ENCODE peak calls at places on chromosomes 13 and 19, in eight cellular contexts. One of them, this sample, is unnamed.
A peak's percentile ranks its signal among the peaks of the same experiment; 100 is the strongest.

GRCh38 chr19:20431826-20432225 is 133.8 kb downstream of the ZNF737 start:
- DNase-seq in CD4-positive, CD25-positive, alpha-beta regulatory T cell: no peak
- DNase-seq in AG09309: no peak
- DNase-seq in left ventricle myocardium inferior: no peak
- DNase-seq in fibroblast of lung: no peak
- DNase-seq in bronchial epithelial cell: no peak
- DNase-seq in AG04450: no peak
- DNase-seq in DND-41: no peak
- DNase-seq in this sample: no peak

GRCh38 chr13:32783067-32783466 is 196.8 kb downstream of the PDS5B start:
- DNase-seq in fibroblast of lung: peak; percentile 12
- DNase-seq in AG04450: no peak
- DNase-seq in CD4-positive, CD25-positive, alpha-beta regulatory T cell: no peak
- DNase-seq in left ventricle myocardium inferior: no peak
- DNase-seq in AG09309: peak; percentile 3
- DNase-seq in bronchial epithelial cell: peak; percentile 23
- DNase-seq in DND-41: peak; percentile 63
- DNase-seq in this sample: no peak

GRCh38 chr19:40560092-40560507 is 16.6 kb upstream of the SHKBP1 start:
- DNase-seq in CD4-positive, CD25-positive, alpha-beta regulatory T cell: no peak
- DNase-seq in AG09309: no peak
- DNase-seq in fibroblast of lung: no peak
- DNase-seq in bronchial epithelial cell: no peak
- DNase-seq in AG04450: no peak
- DNase-seq in left ventricle myocardium inferior: no peak
- DNase-seq in DND-41: no peak
- DNase-seq in this sample: no peak

GRCh38 chr13:39982745-39983144 is 327.3 kb downstream of the COG6 start:
- DNase-seq in AG09309: no peak
- DNase-seq in bronchial epithelial cell: no peak
- DNase-seq in fibroblast of lung: no peak
- DNase-seq in left ventricle myocardium inferior: no peak
- DNase-seq in CD4-positive, CD25-positive, alpha-beta regulatory T cell: no peak
- DNase-seq in DND-41: no peak
- DNase-seq in AG04450: no peak
- DNase-seq in this sample: no peak

GRCh38 chr13:78298657-78299056 is 304.7 kb downstream of the POU4F1 start:
- DNase-seq in DND-41: no peak
- DNase-seq in left ventricle myocardium inferior: no peak
- DNase-seq in fibroblast of lung: peak; percentile 19
- DNase-seq in AG09309: no peak
- DNase-seq in bronchial epithelial cell: peak; percentile 36
- DNase-seq in CD4-positive, CD25-positive, alpha-beta regulatory T cell: no peak
- DNase-seq in AG04450: no peak
- DNase-seq in this sample: no peak

GRCh38 chr13:30797847-30798246 is 62.5 kb downstream of the ALOX5AP start:
- DNase-seq in left ventricle myocardium inferior: no peak
- DNase-seq in AG04450: no peak
- DNase-seq in fibroblast of lung: no peak
- DNase-seq in DND-41: no peak
- DNase-seq in CD4-positive, CD25-positive, alpha-beta regulatory T cell: no peak
- DNase-seq in AG09309: no peak
- DNase-seq in bronchial epithelial cell: no peak
- DNase-seq in this sample: no peak

GRCh38 chr19:2720777-2721569 is at the start of gene DIRAS1:
- DNase-seq in bronchial epithelial cell: no peak
- DNase-seq in left ventricle myocardium inferior: no peak
- DNase-seq in DND-41: no peak
- DNase-seq in AG04450: no peak
- DNase-seq in CD4-positive, CD25-positive, alpha-beta regulatory T cell: no peak
- DNase-seq in AG09309: no peak
- DNase-seq in fibroblast of lung: no peak
- DNase-seq in this sample: no peak

GRCh38 chr19:31271569-31271911 is 77.7 kb downstream of the TSHZ3 start:
- DNase-seq in bronchial epithelial cell: no peak
- DNase-seq in AG09309: no peak
- DNase-seq in CD4-positive, CD25-positive, alpha-beta regulatory T cell: no peak
- DNase-seq in fibroblast of lung: no peak
- DNase-seq in DND-41: no peak
- DNase-seq in AG04450: no peak
- DNase-seq in left ventricle myocardium inferior: no peak
- DNase-seq in this sample: no peak

GRCh38 chr13:25659091-25659502 is 287.3 kb downstream of the ATP8A2 start:
- DNase-seq in DND-41: no peak
- DNase-seq in left ventricle myocardium inferior: no peak
- DNase-seq in fibroblast of lung: peak; percentile 1
- DNase-seq in AG09309: no peak
- DNase-seq in AG04450: no peak
- DNase-seq in bronchial epithelial cell: peak; percentile 21
- DNase-seq in CD4-positive, CD25-positive, alpha-beta regulatory T cell: no peak
- DNase-seq in this sample: no peak

GRCh38 chr19:32661318-32661717 is 13.7 kb downstream of the ANKRD27 start:
- DNase-seq in bronchial epithelial cell: no peak
- DNase-seq in CD4-positive, CD25-positive, alpha-beta regulatory T cell: no peak
- DNase-seq in left ventricle myocardium inferior: no peak
- DNase-seq in fibroblast of lung: no peak
- DNase-seq in AG09309: no peak
- DNase-seq in AG04450: no peak
- DNase-seq in DND-41: no peak
- DNase-seq in this sample: no peak

GRCh38 chr19:18659281-18660050 is 22.6 kb downstream of the KLHL26 start:
- DNase-seq in DND-41: no peak
- DNase-seq in CD4-positive, CD25-positive, alpha-beta regulatory T cell: no peak
- DNase-seq in AG04450: no peak
- DNase-seq in AG09309: no peak
- DNase-seq in left ventricle myocardium inferior: peak; percentile 61
- DNase-seq in bronchial epithelial cell: no peak
- DNase-seq in fibroblast of lung: no peak
- DNase-seq in this sample: peak; percentile 79

GRCh38 chr19:35557539-35558399 is 5.7 kb downstream of the ATP4A start:
- DNase-seq in fibroblast of lung: peak; percentile 48
- DNase-seq in AG09309: no peak
- DNase-seq in bronchial epithelial cell: peak; percentile 34
- DNase-seq in left ventricle myocardium inferior: peak; percentile 51
- DNase-seq in CD4-positive, CD25-positive, alpha-beta regulatory T cell: peak; percentile 24
- DNase-seq in DND-41: no peak
- DNase-seq in AG04450: no peak
- DNase-seq in this sample: peak; percentile 71

GRCh38 chr13:113848431-113849260 is 15.2 kb downstream of the GAS6 start:
- DNase-seq in AG04450: no peak
- DNase-seq in AG09309: no peak
- DNase-seq in DND-41: peak; percentile 1
- DNase-seq in bronchial epithelial cell: no peak
- DNase-seq in left ventricle myocardium inferior: no peak
- DNase-seq in fibroblast of lung: no peak
- DNase-seq in CD4-positive, CD25-positive, alpha-beta regulatory T cell: no peak
- DNase-seq in this sample: no peak

GRCh38 chr19:39342647-39343305 is 555 bp downstream of the SAMD4B start:
- DNase-seq in AG09309: no peak
- DNase-seq in bronchial epithelial cell: no peak
- DNase-seq in fibroblast of lung: no peak
- DNase-seq in AG04450: no peak
- DNase-seq in DND-41: no peak
- DNase-seq in CD4-positive, CD25-positive, alpha-beta regulatory T cell: no peak
- DNase-seq in left ventricle myocardium inferior: no peak
- DNase-seq in this sample: peak; percentile 80

GRCh38 chr13:109272595-109273325 is 513.6 kb downstream of the IRS2 start:
- DNase-seq in fibroblast of lung: peak; percentile 61
- DNase-seq in AG04450: no peak
- DNase-seq in left ventricle myocardium inferior: no peak
- DNase-seq in DND-41: no peak
- DNase-seq in AG09309: no peak
- DNase-seq in CD4-positive, CD25-positive, alpha-beta regulatory T cell: no peak
- DNase-seq in bronchial epithelial cell: no peak
- DNase-seq in this sample: no peak

GRCh38 chr19:41304706-41305483 is 5.1 kb upstream of the CCDC97 start:
- DNase-seq in fibroblast of lung: no peak
- DNase-seq in AG04450: no peak
- DNase-seq in CD4-positive, CD25-positive, alpha-beta regulatory T cell: no peak
- DNase-seq in left ventricle myocardium inferior: no peak
- DNase-seq in DND-41: no peak
- DNase-seq in AG09309: no peak
- DNase-seq in bronchial epithelial cell: no peak
- DNase-seq in this sample: no peak

GRCh38 chr19:47095707-47096704 is 17.6 kb downstream of the ZC3H4 start:
- DNase-seq in CD4-positive, CD25-positive, alpha-beta regulatory T cell: no peak
- DNase-seq in AG04450: no peak
- DNase-seq in bronchial epithelial cell: peak; percentile 89
- DNase-seq in DND-41: peak; percentile 27
- DNase-seq in fibroblast of lung: no peak
- DNase-seq in AG09309: peak; percentile 46
- DNase-seq in left ventricle myocardium inferior: peak; percentile 77
- DNase-seq in this sample: no peak

GRCh38 chr19:1063030-1063908 is 3.7 kb upstream of the ARHGAP45 start:
- DNase-seq in CD4-positive, CD25-positive, alpha-beta regulatory T cell: peak; percentile 61
- DNase-seq in bronchial epithelial cell: no peak
- DNase-seq in DND-41: peak; percentile 54
- DNase-seq in left ventricle myocardium inferior: no peak
- DNase-seq in AG04450: no peak
- DNase-seq in AG09309: no peak
- DNase-seq in fibroblast of lung: no peak
- DNase-seq in this sample: no peak

GRCh38 chr19:2443116-2443784 is 13.5 kb downstream of the LMNB2 start:
- DNase-seq in bronchial epithelial cell: no peak
- DNase-seq in CD4-positive, CD25-positive, alpha-beta regulatory T cell: no peak
- DNase-seq in AG04450: no peak
- DNase-seq in fibroblast of lung: no peak
- DNase-seq in AG09309: no peak
- DNase-seq in left ventricle myocardium inferior: no peak
- DNase-seq in DND-41: no peak
- DNase-seq in this sample: no peak

GRCh38 chr19:48511800-48512503 is at the start of gene LMTK3:
- DNase-seq in AG04450: no peak
- DNase-seq in bronchial epithelial cell: no peak
- DNase-seq in AG09309: no peak
- DNase-seq in DND-41: peak; percentile 81
- DNase-seq in fibroblast of lung: peak; percentile 22
- DNase-seq in left ventricle myocardium inferior: no peak
- DNase-seq in CD4-positive, CD25-positive, alpha-beta regulatory T cell: peak; percentile 85
- DNase-seq in this sample: no peak
- H3K4me3 ChIP-seq in AG04450: peak within 1 kb of the TSS; percentile 39
- H3K4me3 ChIP-seq in bronchial epithelial cell: no peak within 1 kb of the TSS
- H3K4me3 ChIP-seq in AG09309: no peak within 1 kb of the TSS
- H3K4me3 ChIP-seq in DND-41: no peak within 1 kb of the TSS
- H3K4me3 ChIP-seq in fibroblast of lung: no peak within 1 kb of the TSS
- H3K4me3 ChIP-seq in left ventricle myocardium inferior: peak within 1 kb of the TSS; percentile 48
- H3K4me3 ChIP-seq in CD4-positive, CD25-positive, alpha-beta regulatory T cell: peak within 1 kb of the TSS; percentile 68
- H3K4me3 ChIP-seq in this sample: peak within 1 kb of the TSS; percentile 3

DNA sequence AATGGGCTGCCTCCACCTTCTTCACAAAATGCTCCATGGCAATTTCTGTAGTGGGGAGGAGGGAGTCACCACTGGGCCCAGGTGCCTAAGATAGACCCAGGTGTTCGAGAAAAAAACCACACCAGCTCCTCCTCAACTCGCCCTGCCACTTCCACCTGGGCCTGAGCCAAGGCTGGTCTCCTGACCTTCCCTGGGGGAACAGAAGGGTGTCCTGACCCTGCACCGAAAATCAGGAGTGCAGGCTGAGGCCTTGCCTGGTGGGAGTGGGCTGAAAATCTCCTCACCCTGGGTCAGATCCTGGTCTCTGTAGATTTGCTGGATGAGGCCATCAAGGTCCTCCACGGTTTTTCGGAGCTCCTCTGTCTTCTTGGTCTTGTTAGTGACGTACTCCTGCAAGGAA is 17.6 kb upstream of the AKAP8 start:
- DNase-seq in left ventricle myocardium inferior: no peak
- DNase-seq in AG09309: no peak
- DNase-seq in bronchial epithelial cell: no peak
- DNase-seq in CD4-positive, CD25-positive, alpha-beta regulatory T cell: no peak
- DNase-seq in AG04450: no peak
- DNase-seq in fibroblast of lung: no peak
- DNase-seq in DND-41: no peak
- DNase-seq in this sample: peak; percentile 25
- H3K4me3 ChIP-seq in left ventricle myocardium inferior: no peak overlapping the region
- H3K4me3 ChIP-seq in AG09309: no peak overlapping the region
- H3K4me3 ChIP-seq in bronchial epithelial cell: no peak overlapping the region
- H3K4me3 ChIP-seq in CD4-positive, CD25-positive, alpha-beta regulatory T cell: no peak overlapping the region
- H3K4me3 ChIP-seq in AG04450: no peak overlapping the region
- H3K4me3 ChIP-seq in fibroblast of lung: no peak overlapping the region
- H3K4me3 ChIP-seq in DND-41: no peak overlapping the region
- H3K4me3 ChIP-seq in this sample: no peak overlapping the region

GRCh38 chr19:49862411-49863253 is 4.7 kb downstream of the PNKP start:
- DNase-seq in AG04450: no peak
- DNase-seq in DND-41: peak; percentile 64
- DNase-seq in left ventricle myocardium inferior: no peak
- DNase-seq in fibroblast of lung: no peak
- DNase-seq in CD4-positive, CD25-positive, alpha-beta regulatory T cell: no peak
- DNase-seq in AG09309: no peak
- DNase-seq in bronchial epithelial cell: no peak
- DNase-seq in this sample: peak; percentile 54

GRCh38 chr19:49863254-49863934 is 4.0 kb downstream of the PNKP start:
- DNase-seq in AG04450: no peak
- DNase-seq in DND-41: no peak
- DNase-seq in left ventricle myocardium inferior: no peak
- DNase-seq in fibroblast of lung: no peak
- DNase-seq in bronchial epithelial cell: no peak
- DNase-seq in AG09309: no peak
- DNase-seq in CD4-positive, CD25-positive, alpha-beta regulatory T cell: no peak
- DNase-seq in this sample: no peak

GRCh38 chr19:49866933-49867782 is at the start of gene PNKP:
- DNase-seq in left ventricle myocardium inferior: peak; percentile 91
- DNase-seq in fibroblast of lung: peak; percentile 91
- DNase-seq in AG09309: no peak
- DNase-seq in bronchial epithelial cell: peak; percentile 83
- DNase-seq in CD4-positive, CD25-positive, alpha-beta regulatory T cell: peak; percentile 91
- DNase-seq in DND-41: peak; percentile 92
- DNase-seq in AG04450: peak; percentile 67
- DNase-seq in this sample: peak; percentile 97

GRCh38 chr19:49863935-49864320 is 3.4 kb downstream of the PNKP start:
- DNase-seq in AG09309: no peak
- DNase-seq in DND-41: no peak
- DNase-seq in left ventricle myocardium inferior: no peak
- DNase-seq in fibroblast of lung: no peak
- DNase-seq in bronchial epithelial cell: no peak
- DNase-seq in CD4-positive, CD25-positive, alpha-beta regulatory T cell: no peak
- DNase-seq in AG04450: no peak
- DNase-seq in this sample: no peak

DNA sequence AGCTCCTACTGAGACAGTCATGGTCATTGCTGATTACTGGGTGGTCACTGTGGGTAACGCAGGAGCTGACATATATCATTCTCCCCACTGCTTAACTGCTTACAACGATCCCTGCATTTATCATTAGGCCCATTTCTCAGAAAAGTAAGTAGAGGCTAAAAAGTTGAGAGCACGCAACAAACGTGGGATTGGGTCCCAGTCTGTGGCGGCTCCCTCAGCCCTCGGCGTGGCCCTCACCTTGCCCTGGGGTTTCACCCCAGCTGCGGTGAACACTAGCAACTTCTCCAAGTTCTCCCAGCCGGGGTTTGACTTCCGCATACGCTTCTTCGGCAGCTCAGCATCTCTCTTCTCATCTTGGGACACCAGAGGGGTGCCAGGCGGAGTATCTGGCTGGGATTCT is 2.5 kb downstream of the PNKP start:
- DNase-seq in fibroblast of lung: no peak
- DNase-seq in CD4-positive, CD25-positive, alpha-beta regulatory T cell: no peak
- DNase-seq in AG04450: no peak
- DNase-seq in bronchial epithelial cell: no peak
- DNase-seq in left ventricle myocardium inferior: no peak
- DNase-seq in DND-41: no peak
- DNase-seq in AG09309: no peak
- DNase-seq in this sample: no peak
- H3K4me3 ChIP-seq in fibroblast of lung: no peak overlapping the region
- H3K4me3 ChIP-seq in CD4-positive, CD25-positive, alpha-beta regulatory T cell: no peak overlapping the region
- H3K4me3 ChIP-seq in AG04450: peak overlapping the region; percentile 17
- H3K4me3 ChIP-seq in bronchial epithelial cell: no peak overlapping the region
- H3K4me3 ChIP-seq in left ventricle myocardium inferior: peak overlapping the region; percentile 28
- H3K4me3 ChIP-seq in DND-41: no peak overlapping the region
- H3K4me3 ChIP-seq in AG09309: no peak overlapping the region
- H3K4me3 ChIP-seq in this sample: no peak overlapping the region

GRCh38 chr19:49688531-49689132 is 762 bp upstream of the ADM5 start:
- DNase-seq in AG04450: no peak
- DNase-seq in CD4-positive, CD25-positive, alpha-beta regulatory T cell: no peak
- DNase-seq in left ventricle myocardium inferior: no peak
- DNase-seq in bronchial epithelial cell: no peak
- DNase-seq in DND-41: no peak
- DNase-seq in fibroblast of lung: no peak
- DNase-seq in AG09309: no peak
- DNase-seq in this sample: no peak
- H3K4me3 ChIP-seq in AG04450: no peak overlapping the region
- H3K4me3 ChIP-seq in CD4-positive, CD25-positive, alpha-beta regulatory T cell: no peak overlapping the region
- H3K4me3 ChIP-seq in left ventricle myocardium inferior: peak overlapping the region; percentile 67
- H3K4me3 ChIP-seq in bronchial epithelial cell: no peak overlapping the region
- H3K4me3 ChIP-seq in DND-41: no peak overlapping the region
- H3K4me3 ChIP-seq in fibroblast of lung: no peak overlapping the region
- H3K4me3 ChIP-seq in AG09309: no peak overlapping the region
- H3K4me3 ChIP-seq in this sample: no peak overlapping the region

This sample was measured in aorta.